ENCODE peak calls at places on chromosome 1, in seven cellular contexts. O, C, G, Q, J, I and L are unnamed samples.

GRCh38 chr1:156705321-156705917 is at the start of gene CRABP2:
- DNase-seq in C (no peak), J (no peak), G (peak; percentile 53), Q (peak; percentile 87), O (no peak), I (no peak), L (no peak)

GRCh38 chr1:22888320-22889075 is 84.2 kb downstream of the LACTBL1 start:
- DNase-seq in Q (no peak), C (no peak), O (no peak), J (no peak), I (no peak), G (no peak), L (no peak)

GRCh38 chr1:7485086-7485780 is 285.9 kb upstream of the VAMP3 start:
- DNase-seq in I (no peak), C (no peak), J (no peak), G (no peak), Q (no peak), O (no peak), L (no peak)

GRCh38 chr1:26772687-26773086 is 15.1 kb upstream of the PIGV start:
- DNase-seq in Q (no peak), C (no peak), O (no peak), G (no peak), J (no peak), I (no peak), L (no peak)

GRCh38 chr1:225845633-225846259 is 35.8 kb downstream of the EPHX1 start:
- DNase-seq in I (no peak), G (peak; percentile 63), Q (peak; percentile 97), J (peak; percentile 35), O (peak; percentile 18), C (peak; percentile 78), L (peak; percentile 61)

GRCh38 chr1:220326578-220326977 is 54.3 kb upstream of the RAB3GAP2 start:
- DNase-seq in O (no peak), Q (no peak), J (no peak), G (no peak), C (no peak), I (no peak), L (no peak)

GRCh38 chr1:29240986-29241385 is 4.7 kb downstream of the PTPRU start:
- DNase-seq in I (no peak), G (no peak), O (no peak), J (no peak), Q (no peak), C (no peak), L (no peak)

GRCh38 chr1:109814993-109815786 is 51.5 kb upstream of the EPS8L3 start:
- DNase-seq in C (no peak), J (no peak), Q (no peak), O (peak; percentile 99), I (no peak), G (no peak), L (peak; percentile 80)

GRCh38 chr1:221689138-221689537 is 52.8 kb downstream of the DUSP10 start:
- DNase-seq in Q (no peak), J (peak; percentile 32), G (no peak), O (no peak), C (no peak), I (no peak), L (no peak)

GRCh38 chr1:27418326-27418761 is 25.9 kb downstream of the GPR3 start:
- DNase-seq in Q (peak; percentile 38), O (no peak), C (peak; percentile 62), J (no peak), G (no peak), I (no peak), L (no peak)

GRCh38 chr1:97999320-97999719 is 78.5 kb upstream of the DPYD start:
- DNase-seq in G (no peak), C (no peak), I (no peak), O (no peak), J (no peak), Q (no peak), L (no peak)

GRCh38 chr1:78619803-78620579 is at the start of gene IFI44L:
- DNase-seq in C (peak; percentile 18), Q (no peak), J (peak; percentile 33), G (no peak), I (no peak), O (peak; percentile 70), L (peak; percentile 84)

GRCh38 chr1:12485231-12486172 is 132.5 kb downstream of the DHRS3 start:
- DNase-seq in C (no peak), J (no peak), O (no peak), Q (no peak), I (no peak), G (no peak), L (no peak)

GRCh38 chr1:110042981-110043380 is 8.6 kb downstream of the STRIP1 start:
- DNase-seq in Q (no peak), J (no peak), I (no peak), C (no peak), O (no peak), G (no peak), L (no peak)

GRCh38 chr1:84620720-84621313 is 46.6 kb upstream of the CTBS start:
- DNase-seq in G (peak; percentile 57), C (peak; percentile 79), J (peak; percentile 83), O (no peak), I (no peak), Q (peak; percentile 94), L (peak; percentile 83)

GRCh38 chr1:209962856-209963255 is 24.8 kb downstream of the SYT14 start:
- DNase-seq in G (no peak), C (no peak), O (no peak), Q (no peak), J (no peak), I (no peak), L (no peak)

GRCh38 chr1:236489710-236490377 is 33.9 kb upstream of the LGALS8 start:
- DNase-seq in C (no peak), O (peak; percentile 53), J (peak; percentile 45), I (no peak), G (peak; percentile 61), Q (peak; percentile 77), L (no peak)

GRCh38 chr1:20685099-20685662 is 24.0 kb upstream of the DDOST start:
- DNase-seq in J (no peak), Q (peak; percentile 41), I (no peak), G (no peak), O (no peak), C (peak; percentile 65), L (no peak)

GRCh38 chr1:26861286-26861701 is 1.7 kb upstream of the SFN start:
- DNase-seq in G (no peak), I (no peak), J (no peak), O (no peak), Q (peak; percentile 69), C (no peak), L (no peak)

GRCh38 chr1:229981736-229982135 is 85.3 kb upstream of the GALNT2 start:
- DNase-seq in J (no peak), Q (no peak), C (no peak), G (no peak), O (no peak), I (no peak), L (no peak)

GRCh38 chr1:11042995-11043874 is 3.8 kb downstream of the MASP2 start:
- DNase-seq in G (no peak), I (no peak), J (no peak), O (no peak), C (no peak), Q (peak; percentile 45), L (no peak)

GRCh38 chr1:186240436-186240835 is 134.6 kb downstream of the TPR start:
- DNase-seq in J (no peak), O (no peak), G (no peak), Q (no peak), C (no peak), I (no peak), L (no peak)

GRCh38 chr1:89605692-89606091 is 27.2 kb upstream of the LRRC8C start:
- DNase-seq in J (no peak), I (no peak), G (no peak), O (no peak), Q (no peak), C (no peak), L (no peak)

GRCh38 chr1:223031690-223032601 is 111.1 kb downstream of the TLR5 start:
- DNase-seq in I (no peak), J (no peak), C (peak; percentile 34), Q (no peak), G (no peak), O (no peak), L (no peak)

GRCh38 chr1:169874229-169874628 is 19.5 kb downstream of the SCYL3 start:
- DNase-seq in Q (no peak), O (no peak), J (no peak), G (no peak), C (no peak), I (no peak), L (no peak)

GRCh38 chr1:228265167-228265566 is 57.3 kb downstream of the OBSCN start:
- DNase-seq in G (no peak), O (no peak), I (no peak), Q (no peak), J (no peak), C (no peak), L (no peak)

GRCh38 chr1:186574951-186575747 is 105.1 kb downstream of the PTGS2 start:
- DNase-seq in Q (no peak), O (peak; percentile 75), C (no peak), I (no peak), G (no peak), J (no peak), L (no peak)

GRCh38 chr1:92291372-92291999 is 7.3 kb downstream of the GLMN start:
- DNase-seq in Q (peak; percentile 24), O (peak; percentile 22), C (no peak), I (no peak), J (peak; percentile 26), G (peak; percentile 68), L (no peak)
- H3K36me3 ChIP-seq in Q (peaks cover 6% of the 10 kb centered on the region), O (peaks cover 40% of the 10 kb centered on the region), C (peaks cover 44% of the 10 kb centered on the region), I (peaks cover 71% of the 10 kb centered on the region), J (peaks cover 21% of the 10 kb centered on the region), G (peaks cover 6% of the 10 kb centered on the region), L (peaks cover 70% of the 10 kb centered on the region)

DNA sequence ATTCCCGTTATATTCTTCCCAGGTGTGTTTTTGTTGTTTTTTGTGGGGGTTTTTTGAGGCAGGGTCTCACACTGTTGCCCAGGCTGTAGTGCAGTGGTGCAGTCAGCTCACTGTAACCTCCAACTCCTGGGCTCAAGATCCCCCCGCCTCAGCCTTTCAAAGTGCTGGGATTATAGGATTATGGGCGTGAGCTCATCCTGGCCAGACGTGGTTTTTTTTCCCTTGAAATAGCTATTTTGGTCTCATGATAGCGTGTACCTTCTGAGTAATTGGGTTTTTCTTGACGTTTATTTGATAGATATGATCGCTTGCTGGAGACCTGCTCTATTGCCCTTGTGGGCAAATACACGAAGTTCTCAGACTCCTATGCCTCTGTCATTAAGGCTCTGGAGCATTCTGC is 17.6 kb downstream of the CTPS1 start:
- DNase-seq in J (no peak), G (no peak), Q (no peak), O (no peak), C (no peak), I (no peak), L (no peak)
- H3K36me3 ChIP-seq in J (peaks cover 70% of the 10 kb centered on the region), G (peaks cover 92% of the 10 kb centered on the region), Q (peaks cover 46% of the 10 kb centered on the region), O (peaks cover 96% of the 10 kb centered on the region), C (peaks cover 80% of the 10 kb centered on the region), I (peaks cover 100% of the 10 kb centered on the region), L (peaks cover 95% of the 10 kb centered on the region)

GRCh38 chr1:234540404-234540762 is 61.4 kb upstream of the TARBP1 start:
- DNase-seq in G (no peak), C (no peak), Q (no peak), J (no peak), O (no peak), I (no peak), L (no peak)
- H3K36me3 ChIP-seq in G (no peaks in the 10 kb centered on the region), C (no peaks in the 10 kb centered on the region), Q (no peaks in the 10 kb centered on the region), J (no peaks in the 10 kb centered on the region), O (no peaks in the 10 kb centered on the region), I (no peaks in the 10 kb centered on the region), L (no peaks in the 10 kb centered on the region)

DNA sequence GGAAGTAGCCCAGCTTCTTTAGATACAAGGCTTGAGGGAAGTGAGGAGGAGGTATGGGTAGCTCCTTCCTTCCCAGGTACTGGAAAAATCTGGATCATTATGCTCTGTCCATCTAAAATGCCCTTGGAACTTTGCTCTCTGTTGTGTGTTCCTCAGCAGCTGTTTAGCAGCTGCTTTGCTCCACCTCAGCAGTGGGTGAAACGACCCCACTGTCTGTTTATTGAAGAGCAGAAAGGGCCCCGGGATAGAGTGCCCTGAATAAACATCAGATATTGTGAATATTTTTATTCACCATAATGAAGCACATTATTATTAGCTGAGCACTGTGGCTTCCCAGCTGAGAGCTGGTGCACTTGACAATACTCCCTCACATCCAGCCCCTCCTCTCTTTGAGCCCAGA is 237.9 kb downstream of the PBX1 start:
- DNase-seq in C (no peak), J (no peak), O (no peak), Q (no peak), I (no peak), G (no peak), L (no peak)
- H3K36me3 ChIP-seq in C (peaks cover 32% of the 10 kb centered on the region), J (no peaks in the 10 kb centered on the region), O (peaks cover 24% of the 10 kb centered on the region), Q (peaks cover 9% of the 10 kb centered on the region), I (peaks cover 36% of the 10 kb centered on the region), G (no peaks in the 10 kb centered on the region), L (no peaks in the 10 kb centered on the region)